ENCODE peak calls at places on chromosomes 3 and 15, in ten cellular contexts. A is hepatocyte; H is cardiac muscle cell; U is AG04450; R is SJSA1; E is neural progenitor cell; S is tibial artery; K is HepG2; Y is CD4-positive, alpha-beta memory T cell; Z is stomach. M is an unnamed sample.

GRCh38 chr3:187811580-187812250 is 66.4 kb upstream of the BCL6 start:
- DNase-seq in U (peak; percentile 49), Z (no peak), S (no peak), A (peak; percentile 58), R (no peak), K (no peak), H (no peak), Y (no peak), E (no peak), M (no peak)

GRCh38 chr15:99137111-99137546 is 32.2 kb downstream of the SYNM start:
- DNase-seq in U (no peak), Z (no peak), H (no peak), A (no peak), S (no peak), R (peak; percentile 28), E (no peak), K (no peak), Y (no peak), M (no peak)

GRCh38 chr15:52005748-52006701 is 13.0 kb upstream of the MAPK6 start:
- DNase-seq in R (no peak), Y (no peak), K (peak; percentile 70), U (no peak), H (no peak), Z (no peak), E (no peak), S (no peak), A (no peak), M (no peak)

GRCh38 chr3:101829066-101829830 is 20.1 kb upstream of the NFKBIZ start:
- DNase-seq in R (no peak), H (no peak), A (peak; percentile 27), S (peak; percentile 82), K (no peak), E (peak; percentile 9), Y (peak; percentile 82), Z (peak; percentile 42), U (no peak), M (no peak)

GRCh38 chr3:65953301-65953812 is 85.4 kb downstream of the MAGI1 start:
- DNase-seq in Y (no peak), E (peak; percentile 23), Z (peak; percentile 93), S (no peak), A (peak; percentile 91), U (no peak), R (no peak), H (peak; percentile 81), K (peak; percentile 84), M (peak; percentile 79)

GRCh38 chr3:23710555-23710954 is 95.2 kb upstream of the UBE2E1 start:
- DNase-seq in E (peak; percentile 11), H (no peak), K (no peak), A (peak; percentile 62), Z (no peak), R (no peak), S (no peak), U (peak; percentile 92), Y (no peak), M (no peak)

GRCh38 chr3:69791919-69792399 is 52.7 kb downstream of the MITF start:
- DNase-seq in E (no peak), A (peak; percentile 19), R (no peak), U (no peak), H (peak; percentile 36), Y (no peak), K (no peak), Z (no peak), S (no peak), M (no peak)

GRCh38 chr15:87660494-87661129 is 595.9 kb downstream of the NTRK3 start:
- DNase-seq in R (no peak), Z (no peak), U (no peak), H (peak; percentile 6), Y (no peak), K (no peak), A (no peak), E (no peak), S (no peak), M (no peak)

GRCh38 chr3:172562881-172563835 is 39.9 kb upstream of the TNFSF10 start:
- DNase-seq in E (no peak), K (peak; percentile 61), U (peak; percentile 36), Y (peak; percentile 58), A (peak; percentile 60), Z (no peak), S (no peak), H (no peak), R (no peak), M (no peak)

GRCh38 chr3:49867871-49868321 is 1.8 kb downstream of the CAMKV start:
- DNase-seq in U (no peak), E (peak; percentile 88), Y (no peak), A (peak; percentile 74), K (peak; percentile 27), R (no peak), Z (no peak), H (peak; percentile 83), S (no peak), M (no peak)

GRCh38 chr15:72307036-72307435 is 12.9 kb downstream of the CELF6 start:
- DNase-seq in K (no peak), A (no peak), Z (no peak), R (no peak), U (no peak), H (no peak), Y (no peak), S (no peak), E (no peak), M (no peak)

GRCh38 chr3:126567696-126568438 is 9.1 kb upstream of the C3orf22 start:
- DNase-seq in H (no peak), E (peak; percentile 39), S (no peak), U (no peak), Z (no peak), K (peak; percentile 25), R (no peak), A (no peak), Y (no peak), M (no peak)

GRCh38 chr15:74801311-74801997 is 11.2 kb upstream of the LMAN1L start:
- DNase-seq in R (no peak), U (no peak), Y (no peak), A (no peak), H (no peak), S (no peak), Z (no peak), E (no peak), K (no peak), M (no peak)

GRCh38 chr15:48554112-48554511 is 91.4 kb downstream of the FBN1 start:
- DNase-seq in K (no peak), Z (no peak), R (no peak), H (no peak), Y (no peak), A (no peak), E (no peak), U (no peak), S (no peak), M (no peak)

GRCh38 chr15:84400017-84400740 is 164.6 kb downstream of the GOLGA6L4 start:
- DNase-seq in Y (no peak), R (peak; percentile 22), Z (no peak), S (no peak), K (no peak), U (no peak), H (no peak), A (no peak), E (no peak), M (no peak)

GRCh38 chr3:160797306-160797705 is 41.3 kb downstream of the PPM1L start:
- DNase-seq in Y (no peak), U (no peak), A (no peak), H (no peak), R (no peak), Z (no peak), S (no peak), K (no peak), E (no peak), M (no peak)

GRCh38 chr15:68842958-68843357 is 22.3 kb upstream of the ANP32A start:
- DNase-seq in R (no peak), Z (no peak), Y (no peak), K (no peak), U (no peak), S (no peak), A (no peak), E (no peak), H (no peak), M (no peak)
- H3K27me3 ChIP-seq in R (peaks cover 57% of the 10 kb centered on the region), Z (no peaks in the 10 kb centered on the region), Y (peaks cover 33% of the 10 kb centered on the region), K (peaks cover 24% of the 10 kb centered on the region), U (peaks cover 43% of the 10 kb centered on the region), S (no peaks in the 10 kb centered on the region), A (peaks cover 54% of the 10 kb centered on the region), E (peaks cover 61% of the 10 kb centered on the region), H (peaks cover 48% of the 10 kb centered on the region), M (no peaks in the 10 kb centered on the region)

DNA sequence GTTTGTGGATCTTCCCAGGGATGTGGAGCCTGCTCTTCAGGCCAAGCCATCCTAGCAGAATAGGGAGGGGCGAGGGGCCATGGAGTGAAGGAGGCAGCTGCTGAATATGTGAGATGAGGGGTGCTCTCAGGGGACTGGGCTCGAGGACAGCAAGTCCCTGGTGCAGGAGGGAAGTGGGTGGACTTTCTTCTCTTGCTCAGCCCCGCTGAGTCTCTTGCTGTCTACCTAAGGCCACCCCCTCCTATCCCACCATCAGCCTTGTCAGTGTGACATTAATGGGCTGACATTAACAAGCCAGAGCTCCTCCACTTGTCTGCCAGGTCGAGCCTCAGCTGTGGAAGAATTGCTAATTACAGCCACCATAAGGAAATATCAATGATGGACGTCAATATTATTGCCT is 34.6 kb upstream of the LINGO1 start:
- DNase-seq in K (no peak), A (no peak), Y (no peak), U (no peak), H (no peak), R (no peak), S (no peak), E (no peak), Z (no peak), M (no peak)
- H3K27me3 ChIP-seq in K (peaks cover 10% of the 10 kb centered on the region), A (no peaks in the 10 kb centered on the region), Y (peaks cover 4% of the 10 kb centered on the region), U (peaks cover 38% of the 10 kb centered on the region), H (no peaks in the 10 kb centered on the region), R (peaks cover 34% of the 10 kb centered on the region), S (no peaks in the 10 kb centered on the region), E (no peaks in the 10 kb centered on the region), Z (no peaks in the 10 kb centered on the region), M (peaks cover 8% of the 10 kb centered on the region)

DNA sequence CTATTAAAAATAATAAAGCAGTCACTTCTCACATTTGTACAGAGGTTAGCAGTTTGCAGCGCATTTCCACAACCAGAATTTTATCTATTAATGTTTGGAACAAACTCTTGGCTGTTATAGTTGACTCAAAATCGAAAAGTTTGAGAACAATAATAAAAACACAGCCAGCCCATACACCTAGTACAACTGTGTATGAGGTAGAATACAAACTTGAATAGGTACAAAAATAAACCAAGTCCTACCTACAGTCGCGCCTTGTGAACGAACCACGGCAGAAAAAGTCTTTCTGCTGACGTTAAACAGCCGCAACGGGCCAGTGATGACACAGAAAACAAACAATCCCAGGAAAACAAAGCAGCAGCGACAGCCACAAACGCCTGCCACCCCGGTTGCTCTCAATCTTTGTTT is 3.2 kb downstream of the FOXL2 start:
- DNase-seq in K (no peak), Y (no peak), S (no peak), H (no peak), A (no peak), E (peak; percentile 59), R (no peak), U (no peak), Z (no peak), M (no peak)
- H3K27me3 ChIP-seq in K (peaks cover 89% of the 10 kb centered on the region), Y (peaks cover 71% of the 10 kb centered on the region), S (peaks cover 3% of the 10 kb centered on the region), H (peaks cover 100% of the 10 kb centered on the region), A (peaks cover 97% of the 10 kb centered on the region), E (peaks cover 100% of the 10 kb centered on the region), R (peaks cover 81% of the 10 kb centered on the region), U (peaks cover 93% of the 10 kb centered on the region), Z (peaks cover 73% of the 10 kb centered on the region), M (no peaks in the 10 kb centered on the region)

DNA sequence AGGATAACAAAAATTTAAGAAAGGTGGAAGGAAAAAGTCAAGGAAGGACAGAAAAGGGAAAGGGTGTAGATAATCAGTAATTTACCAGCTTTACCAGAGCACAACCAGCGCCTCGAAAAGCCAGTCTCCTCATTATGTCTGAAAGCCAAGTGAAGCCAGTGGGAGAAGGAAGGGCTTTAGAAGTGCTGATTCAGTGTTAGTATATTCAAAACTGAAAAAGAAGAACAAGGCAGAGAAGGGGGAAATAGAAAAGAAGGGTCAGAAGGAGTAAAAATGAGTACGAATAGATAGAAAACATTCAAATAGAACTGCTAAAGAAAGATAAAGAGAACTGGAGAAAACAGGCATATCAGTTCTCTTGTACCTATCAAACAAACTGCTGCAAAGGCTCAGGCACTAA is 4.1 kb downstream of the PBRM1 start:
- DNase-seq in Y (no peak), R (no peak), S (no peak), U (no peak), Z (no peak), A (no peak), E (no peak), K (no peak), H (no peak), M (no peak)
- H3K27me3 ChIP-seq in Y (no peaks in the 10 kb centered on the region), R (no peaks in the 10 kb centered on the region), S (no peaks in the 10 kb centered on the region), U (no peaks in the 10 kb centered on the region), Z (no peaks in the 10 kb centered on the region), A (no peaks in the 10 kb centered on the region), E (no peaks in the 10 kb centered on the region), K (no peaks in the 10 kb centered on the region), H (no peaks in the 10 kb centered on the region), M (no peaks in the 10 kb centered on the region)